ENCODE peak calls at places on chromosomes 7 and 10, in seven cellular contexts. V is natural killer cell; C is stimulated activated naive B cell treated with anti-CD40 and anti-IgM and Interleukin-4, amounts not matched to agents 10 μg/mL and 1 μg/mL and 100 μg/mL, for 72 hours; H is astrocyte of the hippocampus; F is AG10803; N is T-helper 2 cell; S is CD14-positive monocyte. U is an unnamed sample.

GRCh38 chr7:111168182-111168581 is 77.3 kb downstream of the LRRN3 start:
- DNase-seq in V (no peak), C (no peak), H (peak), F (peak), N (no peak), S (no peak), U (no peak)

GRCh38 chr10:63889756-63890155 is 368.6 kb downstream of the REEP3 start:
- DNase-seq in V (no peak), C (no peak), H (no peak), F (peak), N (no peak), S (no peak), U (no peak)

GRCh38 chr10:45160266-45160665 is 155.1 kb downstream of the OR13A1 start:
- DNase-seq in V (no peak), C (no peak), H (no peak), F (no peak), N (no peak), S (no peak), U (no peak)

GRCh38 chr7:28646371-28647075 is 234.2 kb downstream of the CREB5 start:
- DNase-seq in V (no peak), C (no peak), H (no peak), F (no peak), N (no peak), S (no peak), U (no peak)

GRCh38 chr7:91149518-91149917 is 114.7 kb upstream of the FZD1 start:
- DNase-seq in V (no peak), C (no peak), H (no peak), F (peak), N (no peak), S (no peak), U (no peak)

GRCh38 chr7:77326131-77326530 is 90.0 kb downstream of the GSAP start:
- DNase-seq in V (no peak), C (no peak), H (no peak), F (no peak), N (no peak), S (no peak), U (no peak)

GRCh38 chr10:113880236-113880635 is 25.8 kb downstream of the NHLRC2 start:
- DNase-seq in V (no peak), C (no peak), H (peak), F (peak), N (no peak), S (no peak), U (no peak)

GRCh38 chr7:140773104-140773503 is 76.6 kb downstream of the NDUFB2 start:
- DNase-seq in V (no peak), C (no peak), H (no peak), F (no peak), N (no peak), S (no peak), U (no peak)

GRCh38 chr7:27146491-27147210 is 923 bp downstream of the HOXA6 start:
- DNase-seq in V (no peak), C (no peak), H (no peak), F (no peak), N (no peak), S (peak), U (no peak)

U was measured in effector memory CD4-positive, alpha-beta T cell.